ENCODE peak calls at places on chromosomes 5 and 9, in nine cellular contexts. U is astrocyte, A is BE2C, G is psoas muscle, Q is tibial artery, K is GM06990, D is ascending aorta, E is sigmoid colon, T is K562. F is an unnamed sample.

GRCh38 chr5:149416977-149417713 is 38.1 kb upstream of the IL17B start:
- DNase-seq in U (no peak), A (no peak), G (no peak), Q (no peak), K (no peak), D (no peak), E (peak; percentile 82), T (no peak), F (no peak)

GRCh38 chr5:28500511-28500910 is 1462.1 kb upstream of the CDH9 start:
- DNase-seq in U (no peak), A (no peak), G (no peak), Q (no peak), K (no peak), D (no peak), E (no peak), T (no peak), F (no peak)

GRCh38 chr9:100472725-100473261 is at the start of gene TMEFF1:
- DNase-seq in U (peak; percentile 9), A (peak; percentile 84), G (peak; percentile 67), Q (no peak), K (peak; percentile 39), D (no peak), E (no peak), T (peak; percentile 87), F (no peak)

GRCh38 chr5:137254153-137254552 is 245.0 kb downstream of the SPOCK1 start:
- DNase-seq in U (peak; percentile 82), A (no peak), G (no peak), Q (no peak), K (no peak), D (no peak), E (no peak), T (no peak), F (no peak)

GRCh38 chr9:137383453-137384115 is 39.4 kb downstream of the EXD3 start:
- DNase-seq in U (no peak), A (no peak), G (no peak), Q (no peak), K (no peak), D (no peak), E (peak; percentile 57), T (no peak), F (no peak)

GRCh38 chr9:71685394-71685793 is 82.9 kb downstream of the CEMIP2 start:
- DNase-seq in U (no peak), A (no peak), G (no peak), Q (no peak), K (no peak), D (no peak), E (no peak), T (no peak), F (no peak)

GRCh38 chr5:177311361-177311722 is 356 bp downstream of the MXD3 start:
- DNase-seq in U (no peak), A (peak; percentile 54), G (no peak), Q (no peak), K (no peak), D (no peak), E (no peak), T (no peak), F (no peak)

GRCh38 chr5:147483961-147484707 is 25.7 kb downstream of the DPYSL3 start:
- DNase-seq in U (peak; percentile 99), A (peak; percentile 88), G (peak; percentile 87), Q (peak; percentile 71), K (no peak), D (no peak), E (peak; percentile 89), T (no peak), F (peak; percentile 49)

GRCh38 chr9:129143031-129143441 is 31.8 kb downstream of the PTPA start:
- DNase-seq in U (peak; percentile 85), A (peak; percentile 78), G (peak; percentile 95), Q (peak; percentile 86), K (peak; percentile 52), D (peak; percentile 68), E (peak; percentile 97), T (peak; percentile 75), F (peak; percentile 88)

GRCh38 chr9:91486699-91487497 is 63.3 kb upstream of the NFIL3 start:
- DNase-seq in U (peak; percentile 88), A (no peak), G (no peak), Q (no peak), K (no peak), D (no peak), E (no peak), T (no peak), F (peak; percentile 54)

GRCh38 chr9:34343605-34344004 is 14.2 kb downstream of the NUDT2 start:
- DNase-seq in U (no peak), A (no peak), G (peak; percentile 71), Q (peak; percentile 27), K (no peak), D (no peak), E (peak; percentile 60), T (no peak), F (no peak)

GRCh38 chr9:93486269-93486668 is 32.9 kb upstream of the FAM120AOS start:
- DNase-seq in U (no peak), A (no peak), G (no peak), Q (no peak), K (no peak), D (no peak), E (no peak), T (no peak), F (no peak)

GRCh38 chr5:66908230-66908629 is 288.4 kb downstream of the CD180 start:
- DNase-seq in U (no peak), A (no peak), G (no peak), Q (no peak), K (no peak), D (no peak), E (no peak), T (no peak), F (no peak)

GRCh38 chr9:4333787-4334186 is 33.9 kb upstream of the GLIS3 start:
- DNase-seq in U (no peak), A (no peak), G (no peak), Q (no peak), K (no peak), D (no peak), E (no peak), T (no peak), F (no peak)

GRCh38 chr9:105341784-105342183 is 97.3 kb downstream of the SLC44A1 start:
- DNase-seq in U (peak; percentile 14), A (no peak), G (no peak), Q (no peak), K (peak; percentile 10), D (no peak), E (no peak), T (no peak), F (no peak)

GRCh38 chr9:126844085-126844484 is 16.4 kb upstream of the ZBTB34 start:
- DNase-seq in U (peak; percentile 74), A (no peak), G (no peak), Q (no peak), K (no peak), D (no peak), E (no peak), T (no peak), F (no peak)

GRCh38 chr5:53116597-53116996 is 7.0 kb upstream of the MOCS2 start:
- DNase-seq in U (no peak), A (no peak), G (no peak), Q (no peak), K (no peak), D (no peak), E (no peak), T (no peak), F (no peak)

DNA sequence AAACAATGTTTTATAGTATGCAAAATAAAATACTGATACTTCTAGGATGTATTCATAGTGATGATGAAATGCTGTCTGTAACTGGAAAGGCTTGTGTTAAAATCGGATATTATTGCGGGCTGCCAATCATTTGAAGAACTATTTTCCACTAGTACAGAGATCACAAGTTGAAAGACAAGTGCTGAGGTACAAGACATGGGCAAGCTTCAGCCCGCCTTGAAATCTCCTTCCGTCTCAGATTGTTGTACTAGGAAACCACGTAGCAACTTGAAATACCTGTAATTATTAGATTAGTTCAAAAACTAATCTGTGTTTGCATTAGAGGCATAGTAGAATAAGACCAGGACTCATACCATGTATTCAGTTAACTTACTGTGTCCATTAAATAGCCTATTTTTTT is 218.2 kb downstream of the ARHGEF28 start:
- DNase-seq in U (no peak), A (no peak), G (no peak), Q (no peak), K (no peak), D (no peak), E (no peak), T (no peak), F (no peak)
- H3K36me3 ChIP-seq in U (peaks cover 4% of the 10 kb centered on the region), A (peaks cover 44% of the 10 kb centered on the region), G (no peaks in the 10 kb centered on the region), Q (no peaks in the 10 kb centered on the region), K (no peaks in the 10 kb centered on the region), D (no peaks in the 10 kb centered on the region), E (no peaks in the 10 kb centered on the region), T (no peaks in the 10 kb centered on the region), F (no peaks in the 10 kb centered on the region)

GRCh38 chr5:39815701-39816100 is 390.9 kb upstream of the DAB2 start:
- DNase-seq in U (no peak), A (no peak), G (no peak), Q (no peak), K (no peak), D (no peak), E (no peak), T (no peak), F (no peak)

GRCh38 chr5:39816111-39816834 is 391.5 kb upstream of the DAB2 start:
- DNase-seq in U (no peak), A (no peak), G (no peak), Q (no peak), K (no peak), D (no peak), E (no peak), T (no peak), F (no peak)

DNA sequence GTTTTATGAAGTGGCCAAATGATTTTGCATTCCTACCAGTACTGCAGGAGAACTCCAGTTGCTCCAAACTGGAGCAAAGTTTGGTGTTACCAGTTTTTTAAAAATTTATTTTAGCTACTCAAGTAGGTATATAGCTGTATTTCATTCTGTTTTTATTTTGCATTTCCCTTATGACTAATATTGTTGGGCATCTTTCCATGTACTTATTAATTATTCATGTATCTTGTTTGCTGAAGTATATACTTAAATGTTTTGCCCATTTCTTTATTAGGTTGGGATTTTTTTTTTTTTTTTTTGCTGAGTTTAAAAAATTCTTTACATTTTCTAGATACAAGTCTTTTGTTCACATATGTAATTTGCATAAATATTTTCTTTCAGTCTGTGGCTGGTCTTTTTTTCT is 386.6 kb upstream of the DAB2 start:
- DNase-seq in U (no peak), A (no peak), G (no peak), Q (no peak), K (no peak), D (no peak), E (no peak), T (no peak), F (no peak)
- TF ChIP-seq CTCF in U (no peak), A (no peak), G (no peak), Q (no peak), K (no peak), D (no peak), E (no peak), T (no peak), F (no peak)

GRCh38 chr9:98231770-98232478 is 23.5 kb downstream of the TBC1D2 start:
- DNase-seq in U (peak; percentile 87), A (no peak), G (no peak), Q (no peak), K (no peak), D (no peak), E (peak; percentile 19), T (no peak), F (no peak)
- H3K36me3 ChIP-seq in U (peaks cover 27% of the 10 kb centered on the region), A (no peaks in the 10 kb centered on the region), G (peaks cover 16% of the 10 kb centered on the region), Q (peaks cover 59% of the 10 kb centered on the region), K (no peaks in the 10 kb centered on the region), D (peaks cover 29% of the 10 kb centered on the region), E (peaks cover 5% of the 10 kb centered on the region), T (peaks cover 31% of the 10 kb centered on the region), F (peaks cover 31% of the 10 kb centered on the region)

DNA sequence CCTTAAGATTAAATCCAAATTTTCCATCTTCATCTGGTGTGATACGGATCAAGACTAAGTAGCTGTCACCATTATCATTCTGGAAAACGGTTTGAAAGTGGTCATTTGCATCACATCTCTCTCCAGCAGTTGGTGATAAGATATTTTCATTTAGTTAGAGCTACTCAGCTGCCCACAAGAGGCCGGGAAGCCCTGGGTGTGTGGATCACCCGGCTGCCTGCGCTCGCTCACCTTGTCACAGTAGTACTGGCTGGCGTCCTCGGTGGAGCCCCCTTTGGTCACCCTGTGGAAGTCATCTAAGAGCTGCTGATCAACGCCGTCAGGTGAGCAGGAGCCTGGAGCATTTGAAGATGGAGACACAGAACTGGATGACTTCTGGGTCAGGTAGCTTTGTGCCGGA is 88.1 kb downstream of the PTPN3 start:
- DNase-seq in U (no peak), A (peak; percentile 35), G (no peak), Q (no peak), K (no peak), D (no peak), E (no peak), T (peak; percentile 33), F (no peak)
- TF ChIP-seq CTCF in U (no peak), A (peak; percentile 29), G (no peak), Q (no peak), K (peak; percentile 21), D (no peak), E (no peak), T (peak; percentile 32), F (no peak)